ENCODE peak calls at places on chromosomes 6 and 20, in seven cellular contexts. One of them, this sample, is unnamed.

GRCh38 chr6:81788748-81789147 is 36.3 kb upstream of the TENT5A start:
- DNase-seq in T-helper 1 cell: no peak
- DNase-seq in iPS DF 19.7: no peak
- DNase-seq in astrocyte of the cerebellum: no peak
- DNase-seq in left lung: no peak
- DNase-seq in IMR-90: no peak
- DNase-seq in NCI-H2081: no peak
- DNase-seq in this sample: peak

GRCh38 chr6:143598466-143599080 is 79.2 kb upstream of the PHACTR2 start:
- DNase-seq in T-helper 1 cell: no peak
- DNase-seq in iPS DF 19.7: no peak
- DNase-seq in astrocyte of the cerebellum: no peak
- DNase-seq in left lung: no peak
- DNase-seq in IMR-90: no peak
- DNase-seq in NCI-H2081: no peak
- DNase-seq in this sample: no peak

GRCh38 chr20:21571841-21572690 is 58.2 kb upstream of the NKX2-2 start:
- DNase-seq in T-helper 1 cell: no peak
- DNase-seq in iPS DF 19.7: no peak
- DNase-seq in astrocyte of the cerebellum: no peak
- DNase-seq in left lung: no peak
- DNase-seq in IMR-90: no peak
- DNase-seq in NCI-H2081: peak
- DNase-seq in this sample: peak

GRCh38 chr6:158561247-158561884 is 1.5 kb downstream of the TMEM181 start:
- DNase-seq in T-helper 1 cell: no peak
- DNase-seq in iPS DF 19.7: no peak
- DNase-seq in astrocyte of the cerebellum: no peak
- DNase-seq in left lung: no peak
- DNase-seq in IMR-90: no peak
- DNase-seq in NCI-H2081: no peak
- DNase-seq in this sample: no peak

GRCh38 chr6:108353853-108354252 is 59.0 kb downstream of the AFG1L start:
- DNase-seq in T-helper 1 cell: no peak
- DNase-seq in iPS DF 19.7: no peak
- DNase-seq in astrocyte of the cerebellum: no peak
- DNase-seq in left lung: no peak
- DNase-seq in IMR-90: peak
- DNase-seq in NCI-H2081: no peak
- DNase-seq in this sample: peak

GRCh38 chr20:31538327-31538726 is 24.1 kb downstream of the HM13 start:
- DNase-seq in T-helper 1 cell: no peak
- DNase-seq in iPS DF 19.7: no peak
- DNase-seq in astrocyte of the cerebellum: no peak
- DNase-seq in left lung: no peak
- DNase-seq in IMR-90: no peak
- DNase-seq in NCI-H2081: no peak
- DNase-seq in this sample: no peak

GRCh38 chr6:138944412-138944811 is 43.6 kb downstream of the REPS1 start:
- DNase-seq in T-helper 1 cell: no peak
- DNase-seq in iPS DF 19.7: no peak
- DNase-seq in astrocyte of the cerebellum: peak
- DNase-seq in left lung: no peak
- DNase-seq in IMR-90: peak
- DNase-seq in NCI-H2081: no peak
- DNase-seq in this sample: peak

GRCh38 chr6:108156180-108156937 is 9.5 kb upstream of the NR2E1 start:
- DNase-seq in T-helper 1 cell: no peak
- DNase-seq in iPS DF 19.7: no peak
- DNase-seq in astrocyte of the cerebellum: no peak
- DNase-seq in left lung: no peak
- DNase-seq in IMR-90: no peak
- DNase-seq in NCI-H2081: peak
- DNase-seq in this sample: no peak

GRCh38 chr6:37507082-37507481 is 7.4 kb upstream of the CCDC167 start:
- DNase-seq in T-helper 1 cell: no peak
- DNase-seq in iPS DF 19.7: no peak
- DNase-seq in astrocyte of the cerebellum: no peak
- DNase-seq in left lung: no peak
- DNase-seq in IMR-90: no peak
- DNase-seq in NCI-H2081: no peak
- DNase-seq in this sample: no peak

GRCh38 chr6:27139753-27140522 is 107.6 kb upstream of the PRSS16 start:
- DNase-seq in T-helper 1 cell: no peak
- DNase-seq in iPS DF 19.7: no peak
- DNase-seq in astrocyte of the cerebellum: no peak
- DNase-seq in left lung: no peak
- DNase-seq in IMR-90: peak
- DNase-seq in NCI-H2081: no peak
- DNase-seq in this sample: no peak

GRCh38 chr6:67094431-67094830 is 1387.4 kb upstream of the EYS start:
- DNase-seq in T-helper 1 cell: no peak
- DNase-seq in iPS DF 19.7: no peak
- DNase-seq in astrocyte of the cerebellum: no peak
- DNase-seq in left lung: no peak
- DNase-seq in IMR-90: no peak
- DNase-seq in NCI-H2081: no peak
- DNase-seq in this sample: no peak

GRCh38 chr20:2006452-2007381 is 12.9 kb upstream of the PDYN start:
- DNase-seq in T-helper 1 cell: no peak
- DNase-seq in iPS DF 19.7: no peak
- DNase-seq in astrocyte of the cerebellum: no peak
- DNase-seq in left lung: no peak
- DNase-seq in IMR-90: peak
- DNase-seq in NCI-H2081: peak
- DNase-seq in this sample: peak

GRCh38 chr20:22402550-22402949 is 181.8 kb downstream of the FOXA2 start:
- DNase-seq in T-helper 1 cell: no peak
- DNase-seq in iPS DF 19.7: no peak
- DNase-seq in astrocyte of the cerebellum: no peak
- DNase-seq in left lung: no peak
- DNase-seq in IMR-90: no peak
- DNase-seq in NCI-H2081: peak
- DNase-seq in this sample: no peak

GRCh38 chr6:95357380-95358025 is 219.8 kb upstream of the MANEA start:
- DNase-seq in T-helper 1 cell: no peak
- DNase-seq in iPS DF 19.7: no peak
- DNase-seq in astrocyte of the cerebellum: no peak
- DNase-seq in left lung: no peak
- DNase-seq in IMR-90: no peak
- DNase-seq in NCI-H2081: no peak
- DNase-seq in this sample: no peak

GRCh38 chr6:94130458-94130857 is 711.1 kb upstream of the EPHA7 start:
- DNase-seq in T-helper 1 cell: no peak
- DNase-seq in iPS DF 19.7: no peak
- DNase-seq in astrocyte of the cerebellum: no peak
- DNase-seq in left lung: no peak
- DNase-seq in IMR-90: no peak
- DNase-seq in NCI-H2081: no peak
- DNase-seq in this sample: no peak

GRCh38 chr20:44979090-44979621 is 12.8 kb downstream of the STK4 start:
- DNase-seq in T-helper 1 cell: peak
- DNase-seq in iPS DF 19.7: no peak
- DNase-seq in astrocyte of the cerebellum: no peak
- DNase-seq in left lung: no peak
- DNase-seq in IMR-90: peak
- DNase-seq in NCI-H2081: no peak
- DNase-seq in this sample: peak

GRCh38 chr20:61839912-61840441 is 225.7 kb downstream of the TAF4 start:
- DNase-seq in T-helper 1 cell: no peak
- DNase-seq in iPS DF 19.7: no peak
- DNase-seq in astrocyte of the cerebellum: no peak
- DNase-seq in left lung: no peak
- DNase-seq in IMR-90: no peak
- DNase-seq in NCI-H2081: no peak
- DNase-seq in this sample: no peak

GRCh38 chr6:75963569-75963968 is 108.9 kb downstream of the IMPG1 start:
- DNase-seq in T-helper 1 cell: no peak
- DNase-seq in iPS DF 19.7: no peak
- DNase-seq in astrocyte of the cerebellum: no peak
- DNase-seq in left lung: no peak
- DNase-seq in IMR-90: no peak
- DNase-seq in NCI-H2081: no peak
- DNase-seq in this sample: no peak

GRCh38 chr6:111730835-111731234 is 125.2 kb upstream of the TRAF3IP2 start:
- DNase-seq in T-helper 1 cell: no peak
- DNase-seq in iPS DF 19.7: no peak
- DNase-seq in astrocyte of the cerebellum: no peak
- DNase-seq in left lung: no peak
- DNase-seq in IMR-90: no peak
- DNase-seq in NCI-H2081: no peak
- DNase-seq in this sample: no peak

GRCh38 chr6:28315628-28316027 is 20.3 kb downstream of the ZSCAN31 start:
- DNase-seq in T-helper 1 cell: no peak
- DNase-seq in iPS DF 19.7: no peak
- DNase-seq in astrocyte of the cerebellum: no peak
- DNase-seq in left lung: no peak
- DNase-seq in IMR-90: peak
- DNase-seq in NCI-H2081: no peak
- DNase-seq in this sample: peak

GRCh38 chr6:72580281-72580940 is 41.5 kb upstream of the KCNQ5 start:
- DNase-seq in T-helper 1 cell: no peak
- DNase-seq in iPS DF 19.7: no peak
- DNase-seq in astrocyte of the cerebellum: peak
- DNase-seq in left lung: no peak
- DNase-seq in IMR-90: peak
- DNase-seq in NCI-H2081: peak
- DNase-seq in this sample: peak

GRCh38 chr20:44070139-44070900 is 116.7 kb downstream of the JPH2 start:
- DNase-seq in T-helper 1 cell: no peak
- DNase-seq in iPS DF 19.7: no peak
- DNase-seq in astrocyte of the cerebellum: no peak
- DNase-seq in left lung: no peak
- DNase-seq in IMR-90: no peak
- DNase-seq in NCI-H2081: no peak
- DNase-seq in this sample: no peak

GRCh38 chr6:80348263-80348662 is 241.8 kb downstream of the BCKDHB start:
- DNase-seq in T-helper 1 cell: no peak
- DNase-seq in iPS DF 19.7: no peak
- DNase-seq in astrocyte of the cerebellum: peak
- DNase-seq in left lung: no peak
- DNase-seq in IMR-90: peak
- DNase-seq in NCI-H2081: no peak
- DNase-seq in this sample: peak

GRCh38 chr20:46811328-46812084 is 83.1 kb upstream of the EYA2 start:
- DNase-seq in T-helper 1 cell: no peak
- DNase-seq in iPS DF 19.7: no peak
- DNase-seq in astrocyte of the cerebellum: no peak
- DNase-seq in left lung: no peak
- DNase-seq in IMR-90: no peak
- DNase-seq in NCI-H2081: peak
- DNase-seq in this sample: no peak

GRCh38 chr20:53706511-53707031 is 112.9 kb upstream of the ZNF217 start:
- DNase-seq in T-helper 1 cell: no peak
- DNase-seq in iPS DF 19.7: no peak
- DNase-seq in astrocyte of the cerebellum: no peak
- DNase-seq in left lung: no peak
- DNase-seq in IMR-90: peak
- DNase-seq in NCI-H2081: no peak
- DNase-seq in this sample: peak

GRCh38 chr6:43933111-43933885 is 163.3 kb downstream of the VEGFA start:
- DNase-seq in T-helper 1 cell: no peak
- DNase-seq in iPS DF 19.7: no peak
- DNase-seq in astrocyte of the cerebellum: no peak
- DNase-seq in left lung: peak
- DNase-seq in IMR-90: peak
- DNase-seq in NCI-H2081: no peak
- DNase-seq in this sample: no peak

GRCh38 chr6:106051241-106051640 is 34.9 kb upstream of the PRDM1 start:
- DNase-seq in T-helper 1 cell: no peak
- DNase-seq in iPS DF 19.7: peak
- DNase-seq in astrocyte of the cerebellum: no peak
- DNase-seq in left lung: no peak
- DNase-seq in IMR-90: no peak
- DNase-seq in NCI-H2081: no peak
- DNase-seq in this sample: no peak

GRCh38 chr6:87012743-87013142 is 75.4 kb downstream of the HTR1E start:
- DNase-seq in T-helper 1 cell: no peak
- DNase-seq in iPS DF 19.7: no peak
- DNase-seq in astrocyte of the cerebellum: no peak
- DNase-seq in left lung: no peak
- DNase-seq in IMR-90: no peak
- DNase-seq in NCI-H2081: no peak
- DNase-seq in this sample: no peak

GRCh38 chr6:83518946-83519489 is 6.7 kb downstream of the PRSS35 start:
- DNase-seq in T-helper 1 cell: no peak
- DNase-seq in iPS DF 19.7: no peak
- DNase-seq in astrocyte of the cerebellum: no peak
- DNase-seq in left lung: no peak
- DNase-seq in IMR-90: peak
- DNase-seq in NCI-H2081: no peak
- DNase-seq in this sample: peak

GRCh38 chr20:30811896-30812671 is 445.4 kb upstream of the DEFB115 start:
- DNase-seq in T-helper 1 cell: no peak
- DNase-seq in iPS DF 19.7: peak
- DNase-seq in astrocyte of the cerebellum: no peak
- DNase-seq in left lung: peak
- DNase-seq in IMR-90: peak
- DNase-seq in NCI-H2081: peak
- DNase-seq in this sample: no peak

GRCh38 chr6:39664173-39664572 is 61.0 kb downstream of the KIF6 start:
- DNase-seq in T-helper 1 cell: no peak
- DNase-seq in iPS DF 19.7: no peak
- DNase-seq in astrocyte of the cerebellum: no peak
- DNase-seq in left lung: no peak
- DNase-seq in IMR-90: no peak
- DNase-seq in NCI-H2081: no peak
- DNase-seq in this sample: peak

GRCh38 chr6:42197574-42198362 is 3.0 kb upstream of the GUCA1B start:
- DNase-seq in T-helper 1 cell: no peak
- DNase-seq in iPS DF 19.7: no peak
- DNase-seq in astrocyte of the cerebellum: no peak
- DNase-seq in left lung: no peak
- DNase-seq in IMR-90: peak
- DNase-seq in NCI-H2081: no peak
- DNase-seq in this sample: peak

GRCh38 chr6:38612386-38612965 is 27.3 kb downstream of the BTBD9 start:
- DNase-seq in T-helper 1 cell: no peak
- DNase-seq in iPS DF 19.7: no peak
- DNase-seq in astrocyte of the cerebellum: no peak
- DNase-seq in left lung: no peak
- DNase-seq in IMR-90: peak
- DNase-seq in NCI-H2081: no peak
- DNase-seq in this sample: peak

GRCh38 chr6:90411292-90411781 is 114.7 kb upstream of the BACH2 start:
- DNase-seq in T-helper 1 cell: peak
- DNase-seq in iPS DF 19.7: no peak
- DNase-seq in astrocyte of the cerebellum: no peak
- DNase-seq in left lung: no peak
- DNase-seq in IMR-90: no peak
- DNase-seq in NCI-H2081: no peak
- DNase-seq in this sample: peak

GRCh38 chr6:44012078-44012493 is 115.2 kb downstream of the MRPL14 start:
- DNase-seq in T-helper 1 cell: no peak
- DNase-seq in iPS DF 19.7: no peak
- DNase-seq in astrocyte of the cerebellum: peak
- DNase-seq in left lung: no peak
- DNase-seq in IMR-90: peak
- DNase-seq in NCI-H2081: no peak
- DNase-seq in this sample: peak

GRCh38 chr20:49098136-49098535 is 52.0 kb downstream of the CSE1L start:
- DNase-seq in T-helper 1 cell: no peak
- DNase-seq in iPS DF 19.7: no peak
- DNase-seq in astrocyte of the cerebellum: no peak
- DNase-seq in left lung: no peak
- DNase-seq in IMR-90: no peak
- DNase-seq in NCI-H2081: no peak
- DNase-seq in this sample: no peak

GRCh38 chr6:52162940-52163908 is 23.0 kb upstream of the IL17A start:
- DNase-seq in T-helper 1 cell: no peak
- DNase-seq in iPS DF 19.7: no peak
- DNase-seq in astrocyte of the cerebellum: no peak
- DNase-seq in left lung: no peak
- DNase-seq in IMR-90: peak
- DNase-seq in NCI-H2081: peak
- DNase-seq in this sample: peak

GRCh38 chr20:38187512-38187911 is 22.4 kb upstream of the TGM2 start:
- DNase-seq in T-helper 1 cell: no peak
- DNase-seq in iPS DF 19.7: no peak
- DNase-seq in astrocyte of the cerebellum: no peak
- DNase-seq in left lung: no peak
- DNase-seq in IMR-90: peak
- DNase-seq in NCI-H2081: no peak
- DNase-seq in this sample: peak